ENCODE peak calls at places on chromosomes 11 and 22, in six cellular contexts. P is HCT116, Q is HepG2, E is upper lobe of left lung, G is GM12878, W is K562. A is an unnamed sample.

GRCh38 chr11:38835986-38836385 is 2237.9 kb upstream of the RAG2 start:
- ATAC-seq in G (no peak), E (no peak), P (no peak), W (no peak), Q (no peak), A (no peak)

GRCh38 chr22:22684605-22685561 is 40.5 kb downstream of the GGTLC2 start:
- ATAC-seq in G (peak; percentile 83), P (peak; percentile 87), E (no peak), W (peak; percentile 83), Q (peak; percentile 80), A (no peak)

GRCh38 chr11:113992459-113993105 is 17.7 kb downstream of the HTR3A start:
- ATAC-seq in G (no peak), P (no peak), W (no peak), E (peak; percentile 29), Q (no peak), A (no peak)

GRCh38 chr11:34637303-34637702 is 16.4 kb downstream of the EHF start:
- ATAC-seq in G (no peak), E (no peak), Q (no peak), P (no peak), W (no peak), A (no peak)

GRCh38 chr22:41822289-41823057 is 10.4 kb upstream of the SREBF2 start:
- ATAC-seq in P (peak; percentile 85), E (no peak), G (peak; percentile 92), Q (peak; percentile 54), W (peak; percentile 72), A (no peak)

GRCh38 chr11:121626507-121626875 is 173.7 kb upstream of the SORL1-AS1 start:
- ATAC-seq in G (no peak), W (no peak), E (no peak), P (no peak), Q (no peak), A (no peak)

GRCh38 chr11:30452114-30452513 is 129.2 kb downstream of the ARL14EP start:
- ATAC-seq in Q (no peak), P (no peak), W (no peak), E (no peak), G (no peak), A (no peak)

GRCh38 chr11:119248750-119249670 is 42.9 kb downstream of the CBL start:
- ATAC-seq in P (no peak), W (no peak), E (no peak), G (peak; percentile 57), Q (no peak), A (no peak)

GRCh38 chr11:100863080-100863581 is 176.0 kb downstream of the ARHGAP42 start:
- ATAC-seq in G (peak; percentile 85), Q (no peak), E (no peak), P (no peak), W (peak; percentile 97), A (no peak)

GRCh38 chr22:39520874-39521857 is 804 bp downstream of the ATF4 start:
- ATAC-seq in E (peak; percentile 76), W (peak; percentile 39), Q (peak; percentile 1), G (peak; percentile 62), P (peak; percentile 37), A (peak; percentile 70)

GRCh38 chr11:67022341-67022933 is 497 bp upstream of the SYT12 start:
- ATAC-seq in E (peak; percentile 21), Q (no peak), W (no peak), G (no peak), P (peak; percentile 77), A (no peak)

GRCh38 chr22:19691721-19692341 is 22.5 kb upstream of the SEPTIN5 start:
- ATAC-seq in W (peak; percentile 79), G (no peak), Q (no peak), P (peak; percentile 83), E (no peak), A (peak; percentile 67)

GRCh38 chr11:120137611-120138521 is at the start of gene TRIM29:
- ATAC-seq in P (peak; percentile 83), G (no peak), Q (no peak), W (peak; percentile 61), E (no peak), A (no peak)

GRCh38 chr11:128574576-128575011 is 12.8 kb downstream of the ETS1 start:
- ATAC-seq in G (peak; percentile 33), P (no peak), Q (no peak), E (no peak), W (no peak), A (no peak)

GRCh38 chr22:49735411-49736311 is 92.0 kb downstream of the BRD1 start:
- ATAC-seq in E (peak; percentile 37), P (peak; percentile 46), Q (peak; percentile 67), W (peak; percentile 85), G (no peak), A (no peak)

GRCh38 chr11:119892311-119892808 is 163.4 kb upstream of the NECTIN1 start:
- ATAC-seq in W (no peak), G (no peak), Q (no peak), P (no peak), E (no peak), A (peak; percentile 21)

DNA sequence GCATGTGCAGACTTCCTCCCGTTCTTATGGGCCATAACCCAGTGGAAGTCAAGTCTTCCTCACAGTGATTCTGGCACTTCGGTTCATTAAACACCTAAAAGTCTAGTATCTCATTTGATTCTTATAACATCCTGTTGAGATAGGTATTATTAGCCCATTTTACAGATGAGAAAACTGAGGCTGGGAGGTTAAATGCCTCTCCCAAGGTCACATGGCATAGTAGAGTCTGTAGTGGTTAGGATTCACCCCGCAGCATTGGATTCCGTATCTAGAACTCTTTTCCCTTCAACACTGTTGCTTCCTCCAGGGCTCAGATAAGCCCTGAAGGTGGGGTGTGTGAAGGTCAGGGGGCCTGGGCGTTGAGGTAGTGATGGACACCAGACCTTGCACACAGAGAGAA is 3.4 kb downstream of the GPHA2 start:
- ATAC-seq in Q (no peak), G (no peak), W (no peak), E (no peak), P (no peak), A (no peak)
- H3K4me3 ChIP-seq in Q (no peak overlapping the region), G (no peak overlapping the region), W (no peak overlapping the region), E (no peak overlapping the region), P (no peak overlapping the region), A (no peak overlapping the region)

GRCh38 chr22:29072979-29073617 is at the start of gene KREMEN1:
- ATAC-seq in P (peak; percentile 7), Q (peak; percentile 1), G (no peak), E (peak; percentile 1), W (no peak), A (peak; percentile 14)

GRCh38 chr22:29069476-29069875 is 3.4 kb upstream of the KREMEN1 start:
- ATAC-seq in W (no peak), G (no peak), E (no peak), P (no peak), Q (no peak), A (no peak)

GRCh38 chr22:29070490-29070889 is 2.3 kb upstream of the KREMEN1 start:
- ATAC-seq in P (no peak), Q (no peak), W (no peak), E (no peak), G (no peak), A (no peak)

GRCh38 chr22:29072193-29072978 is 449 bp upstream of the KREMEN1 start:
- ATAC-seq in E (peak; percentile 94), P (peak; percentile 94), G (peak; percentile 93), Q (peak; percentile 75), W (peak; percentile 99), A (peak; percentile 94)

DNA sequence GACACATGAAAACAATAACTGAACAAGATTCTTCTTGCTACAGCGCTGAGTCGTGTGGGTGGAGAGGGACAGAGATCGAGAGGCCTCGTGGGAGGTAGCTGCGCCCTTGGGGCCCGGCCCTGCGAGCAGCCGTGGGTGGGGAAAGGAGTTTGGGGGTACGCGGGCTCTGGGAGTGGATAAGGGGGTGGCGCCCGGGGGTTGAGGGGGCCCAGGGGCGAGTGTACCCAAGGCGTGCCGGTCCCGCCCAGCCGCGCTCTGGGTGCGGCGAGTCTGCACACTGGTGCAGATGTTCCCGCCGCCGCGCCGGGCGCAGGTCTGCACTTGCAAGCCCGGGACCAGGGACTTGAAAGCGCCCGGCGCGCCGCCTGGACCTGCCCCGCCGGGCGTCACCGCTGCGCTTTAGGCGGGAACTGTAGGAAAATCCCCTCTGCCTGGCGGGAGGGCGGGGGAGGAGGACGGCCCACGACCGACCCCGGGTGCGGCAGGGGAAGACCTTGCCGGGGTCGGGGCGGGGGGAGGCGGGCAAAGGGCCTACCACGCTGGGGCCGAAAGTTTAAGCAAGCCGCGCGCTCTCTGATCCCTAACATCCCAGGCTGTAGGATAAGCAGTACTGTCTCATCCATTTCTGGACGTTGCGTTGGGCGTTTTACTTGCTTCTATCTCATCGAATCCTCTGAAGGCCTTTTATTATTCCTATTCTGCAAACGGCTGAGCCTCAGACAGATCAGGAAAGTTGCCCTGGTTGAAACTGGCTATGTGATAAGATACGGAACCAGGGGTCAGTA is 1.4 kb upstream of the KREMEN1 start:
- ATAC-seq in Q (peak; percentile 75), E (no peak), G (peak; percentile 72), P (peak; percentile 6), W (no peak), A (no peak)
- TF ChIP-seq POLR2A in Q (peak; percentile 57), E (no peak), G (peak; percentile 32), P (no peak), W (no peak), A (no peak)

GRCh38 chr11:87895021-87895420 is 280.2 kb downstream of the RAB38 start:
- ATAC-seq in Q (no peak), E (no peak), G (no peak), P (no peak), W (no peak), A (no peak)
- TF ChIP-seq POLR2AphosphoS5 in Q (no peak), E (no peak), G (no peak), P (no peak), W (no peak), A (no peak)

GRCh38 chr11:59669611-59670009 is 773 bp upstream of the PATL1 start:
- ATAC-seq in E (peak; percentile 41), W (no peak), P (no peak), G (no peak), Q (peak; percentile 16), A (peak; percentile 10)

GRCh38 chr11:59668188-59668949 is 468 bp downstream of the PATL1 start:
- ATAC-seq in E (peak; percentile 62), Q (peak; percentile 57), G (peak; percentile 61), P (peak; percentile 48), W (peak; percentile 82), A (peak; percentile 48)

GRCh38 chr11:59668950-59669610 is at the start of gene PATL1:
- ATAC-seq in Q (peak; percentile 95), G (peak; percentile 95), P (peak; percentile 91), W (peak; percentile 95), E (peak; percentile 99), A (peak; percentile 96)

GRCh38 chr11:59667812-59668187 is 1.0 kb downstream of the PATL1 start:
- ATAC-seq in Q (no peak), W (no peak), P (no peak), G (no peak), E (no peak), A (no peak)

GRCh38 chr11:59666969-59667368 is 1.9 kb downstream of the PATL1 start:
- ATAC-seq in W (no peak), G (no peak), E (no peak), Q (no peak), P (no peak), A (no peak)
- H3K4me3 ChIP-seq in W (no peak overlapping the region), G (peak overlapping the region; percentile 98), E (no peak overlapping the region), Q (no peak overlapping the region), P (no peak overlapping the region), A (no peak overlapping the region)